ENCODE peak calls at places on chromosomes 16 and 17, in seven cellular contexts. L is anterior cingulate cortex; S is cardiac muscle cell; X is stimulated activated CD4-positive, alpha-beta T cell treated with anti-CD3 and anti-CD28 coated beads, Interleukin-4, amount 100 ng/mL, for 4 hours; K is CD8-positive, alpha-beta memory T cell; P is mucosa of descending colon; W is naive thymus-derived CD4-positive, alpha-beta T cell. E is an unnamed sample.

GRCh38 chr16:52193441-52193840 is 353.5 kb downstream of the TOX3 start:
- DNase-seq in L (no peak), S (no peak), X (no peak), K (no peak), P (no peak), W (no peak), E (no peak)

GRCh38 chr17:66764559-66764958 is 70.4 kb upstream of the CACNG5 start:
- DNase-seq in L (no peak), S (no peak), X (no peak), K (no peak), P (no peak), W (no peak), E (no peak)

GRCh38 chr16:58125041-58125440 is 4.1 kb downstream of the CFAP20 start:
- DNase-seq in L (no peak), S (no peak), X (no peak), K (no peak), P (no peak), W (no peak), E (no peak)

GRCh38 chr17:31050948-31051347 is 43.8 kb upstream of the NF1 start:
- DNase-seq in L (no peak), S (no peak), X (no peak), K (no peak), P (no peak), W (no peak), E (no peak)

GRCh38 chr17:29664743-29665479 is 42.2 kb upstream of the CORO6 start:
- DNase-seq in L (no peak), S (no peak), X (no peak), K (no peak), P (no peak), W (no peak), E (no peak)

GRCh38 chr17:56699186-56699895 is 105.8 kb downstream of the NOG start:
- DNase-seq in L (no peak), S (peak; percentile 68), X (no peak), K (no peak), P (peak; percentile 49), W (no peak), E (no peak)

GRCh38 chr16:66429290-66429962 is 2.3 kb downstream of the BEAN1 start:
- DNase-seq in L (no peak), S (no peak), X (no peak), K (no peak), P (no peak), W (no peak), E (peak; percentile 31)

GRCh38 chr17:46876353-46876887 is 25.0 kb downstream of the WNT9B start:
- DNase-seq in L (no peak), S (no peak), X (no peak), K (no peak), P (peak; percentile 85), W (no peak), E (peak; percentile 22)

GRCh38 chr17:43917348-43918025 is 10.2 kb upstream of the MPP2 start:
- DNase-seq in L (no peak), S (peak; percentile 45), X (peak; percentile 52), K (peak; percentile 51), P (peak; percentile 76), W (peak; percentile 34), E (peak; percentile 51)

GRCh38 chr16:67475051-67475450 is 5.9 kb downstream of the ATP6V0D1 start:
- DNase-seq in L (no peak), S (no peak), X (no peak), K (no peak), P (peak; percentile 51), W (no peak), E (no peak)

GRCh38 chr17:30341703-30342102 is 7.8 kb upstream of the TMIGD1 start:
- DNase-seq in L (no peak), S (no peak), X (no peak), K (no peak), P (no peak), W (no peak), E (no peak)

GRCh38 chr17:4272213-4272975 is 8.6 kb upstream of the ANKFY1 start:
- DNase-seq in L (no peak), S (no peak), X (no peak), K (no peak), P (no peak), W (no peak), E (no peak)

GRCh38 chr17:66221755-66222530 is 7.3 kb downstream of the APOH start:
- DNase-seq in L (no peak), S (no peak), X (no peak), K (no peak), P (no peak), W (no peak), E (no peak)

GRCh38 chr16:73616186-73616585 is 568.3 kb upstream of the ZFHX3 start:
- DNase-seq in L (no peak), S (no peak), X (no peak), K (no peak), P (no peak), W (no peak), E (no peak)

GRCh38 chr17:73787036-73787720 is 142.9 kb upstream of the SDK2 start:
- DNase-seq in L (no peak), S (peak; percentile 10), X (no peak), K (no peak), P (no peak), W (no peak), E (no peak)

GRCh38 chr17:2883544-2884203 is 87.4 kb downstream of the RAP1GAP2 start:
- DNase-seq in L (no peak), S (no peak), X (no peak), K (no peak), P (no peak), W (no peak), E (no peak)

GRCh38 chr17:64534187-64534586 is 27.4 kb downstream of the CEP95 start:
- DNase-seq in L (no peak), S (no peak), X (no peak), K (no peak), P (peak; percentile 31), W (no peak), E (no peak)

GRCh38 chr16:11524098-11524760 is 62.5 kb downstream of the LITAF start:
- DNase-seq in L (no peak), S (no peak), X (no peak), K (no peak), P (no peak), W (no peak), E (no peak)

GRCh38 chr16:81401035-81401950 is 43.3 kb upstream of the CMIP start:
- DNase-seq in L (no peak), S (no peak), X (no peak), K (no peak), P (peak; percentile 46), W (no peak), E (no peak)

E was measured in B cell.